ENCODE peak calls at places on chromosomes 12 and 14, in eight cellular contexts. One of them, this sample, is unnamed.

GRCh38 chr14:103391048-103391447 is 5.8 kb downstream of the MARK3 start:
- DNase-seq in NCI-H748 treated with DMSO at 0.1 percent for 48 hours: peak
- DNase-seq in dermis microvascular lymphatic vessel endothelial cell: peak
- DNase-seq in T-helper 17 cell: peak
- DNase-seq in iPS DF 6.9: no peak
- DNase-seq in GM03348: peak
- DNase-seq in GM23338: peak
- DNase-seq in pancreas: no peak
- DNase-seq in this sample: peak

GRCh38 chr14:53325176-53325806 is 172.2 kb upstream of the DDHD1 start:
- DNase-seq in NCI-H748 treated with DMSO at 0.1 percent for 48 hours: peak
- DNase-seq in dermis microvascular lymphatic vessel endothelial cell: no peak
- DNase-seq in T-helper 17 cell: no peak
- DNase-seq in iPS DF 6.9: no peak
- DNase-seq in GM03348: no peak
- DNase-seq in GM23338: peak
- DNase-seq in pancreas: no peak
- DNase-seq in this sample: peak

GRCh38 chr14:75369506-75369905 is 58.3 kb upstream of the JDP2 start:
- DNase-seq in NCI-H748 treated with DMSO at 0.1 percent for 48 hours: no peak
- DNase-seq in dermis microvascular lymphatic vessel endothelial cell: no peak
- DNase-seq in T-helper 17 cell: no peak
- DNase-seq in iPS DF 6.9: no peak
- DNase-seq in GM03348: peak
- DNase-seq in GM23338: no peak
- DNase-seq in pancreas: no peak
- DNase-seq in this sample: no peak

GRCh38 chr12:42590324-42590934 is 883 bp upstream of the PRICKLE1 start:
- DNase-seq in NCI-H748 treated with DMSO at 0.1 percent for 48 hours: no peak
- DNase-seq in dermis microvascular lymphatic vessel endothelial cell: no peak
- DNase-seq in T-helper 17 cell: no peak
- DNase-seq in iPS DF 6.9: no peak
- DNase-seq in GM03348: peak
- DNase-seq in GM23338: peak
- DNase-seq in pancreas: peak
- DNase-seq in this sample: peak

GRCh38 chr14:34496679-34497513 is 34.9 kb upstream of the SPTSSA start:
- DNase-seq in NCI-H748 treated with DMSO at 0.1 percent for 48 hours: no peak
- DNase-seq in dermis microvascular lymphatic vessel endothelial cell: no peak
- DNase-seq in T-helper 17 cell: no peak
- DNase-seq in iPS DF 6.9: peak
- DNase-seq in GM03348: peak
- DNase-seq in GM23338: peak
- DNase-seq in pancreas: peak
- DNase-seq in this sample: peak

GRCh38 chr14:102949062-102949800 is 26.8 kb downstream of the AMN start:
- DNase-seq in NCI-H748 treated with DMSO at 0.1 percent for 48 hours: no peak
- DNase-seq in dermis microvascular lymphatic vessel endothelial cell: no peak
- DNase-seq in T-helper 17 cell: no peak
- DNase-seq in iPS DF 6.9: no peak
- DNase-seq in GM03348: peak
- DNase-seq in GM23338: no peak
- DNase-seq in pancreas: no peak
- DNase-seq in this sample: no peak

GRCh38 chr12:45828402-45828801 is 98.9 kb downstream of the ARID2 start:
- DNase-seq in NCI-H748 treated with DMSO at 0.1 percent for 48 hours: no peak
- DNase-seq in dermis microvascular lymphatic vessel endothelial cell: no peak
- DNase-seq in T-helper 17 cell: no peak
- DNase-seq in iPS DF 6.9: no peak
- DNase-seq in GM03348: no peak
- DNase-seq in GM23338: no peak
- DNase-seq in pancreas: no peak
- DNase-seq in this sample: no peak

GRCh38 chr14:101194356-101195308 is 291.1 kb upstream of the RTL1 start:
- DNase-seq in NCI-H748 treated with DMSO at 0.1 percent for 48 hours: no peak
- DNase-seq in dermis microvascular lymphatic vessel endothelial cell: no peak
- DNase-seq in T-helper 17 cell: no peak
- DNase-seq in iPS DF 6.9: no peak
- DNase-seq in GM03348: no peak
- DNase-seq in GM23338: no peak
- DNase-seq in pancreas: no peak
- DNase-seq in this sample: no peak

This sample was measured in neural progenitor cell.